ENCODE peak calls at places on chromosomes 6 and 20, in nine cellular contexts. N is adrenal gland, C is ovary, M is tibial nerve, Q is heart left ventricle, H is IMR-90, Z is Peyer's patch, A is uterus, L is stomach. B is an unnamed sample. For H3K36me3, the result is how much of the 10 kb centered on the place peaks cover.

GRCh38 chr6:31004285-31004684 is 6.0 kb upstream of the MUC22 start:
- DNase-seq in C (no peak), Q (no peak), H (no peak), M (no peak), Z (no peak), L (no peak), N (no peak), A (no peak), B (no peak)

GRCh38 chr6:7218586-7218985 is 94.4 kb downstream of the SSR1 start:
- DNase-seq in M (no peak), H (no peak), A (no peak), C (no peak), L (no peak), Z (no peak), Q (no peak), N (no peak), B (no peak)

GRCh38 chr6:106377061-106377540 is 16.6 kb downstream of the CRYBG1 start:
- DNase-seq in Q (no peak), H (peak), M (no peak), N (no peak), A (no peak), Z (no peak), C (no peak), L (no peak), B (no peak)

GRCh38 chr6:42028234-42029061 is 21.9 kb upstream of the TAF8 start:
- DNase-seq in L (no peak), Q (no peak), N (peak), M (no peak), H (peak), Z (no peak), C (no peak), A (no peak), B (no peak)

GRCh38 chr20:62595491-62595890 is 46.8 kb upstream of the SLCO4A1 start:
- DNase-seq in N (peak), M (no peak), Q (peak), C (peak), Z (peak), A (peak), L (peak), H (peak), B (no peak)

GRCh38 chr6:142294681-142295080 is 7.1 kb upstream of the ADGRG6 start:
- DNase-seq in Q (no peak), N (no peak), L (no peak), Z (no peak), A (no peak), C (no peak), M (no peak), H (no peak), B (no peak)

GRCh38 chr6:1285589-1286340 is 26.1 kb upstream of the FOXQ1 start:
- DNase-seq in A (no peak), N (no peak), C (no peak), H (peak), Z (no peak), Q (no peak), L (no peak), M (no peak), B (no peak)

GRCh38 chr6:7154341-7155139 is 46.8 kb downstream of the RREB1 start:
- DNase-seq in H (no peak), N (no peak), L (no peak), C (no peak), A (no peak), Z (no peak), Q (no peak), M (no peak), B (no peak)

GRCh38 chr20:21741266-21741665 is 35.8 kb downstream of the PAX1 start:
- DNase-seq in Z (no peak), N (no peak), C (no peak), M (no peak), Q (no peak), A (no peak), L (no peak), H (no peak), B (no peak)

GRCh38 chr6:106037060-106037459 is 49.1 kb upstream of the PRDM1 start:
- DNase-seq in H (peak), N (no peak), Z (no peak), A (no peak), Q (no peak), C (no peak), M (no peak), L (no peak), B (no peak)

GRCh38 chr6:166007349-166008263 is 160.0 kb downstream of the TBXT start:
- DNase-seq in H (peak), M (no peak), Q (peak), C (peak), Z (no peak), N (peak), L (peak), A (peak), B (no peak)

GRCh38 chr6:148765878-148766808 is 19.3 kb downstream of the UST start:
- DNase-seq in Z (no peak), Q (no peak), M (no peak), A (no peak), H (no peak), C (no peak), N (no peak), L (no peak), B (no peak)

GRCh38 chr6:33692760-33693158 is 18.7 kb downstream of the UQCC2 start:
- DNase-seq in M (no peak), Q (no peak), N (peak), Z (peak), A (no peak), C (no peak), H (peak), L (peak), B (no peak)

GRCh38 chr6:136956590-136957573 is 34.8 kb downstream of the SLC35D3 start:
- DNase-seq in H (no peak), M (no peak), A (no peak), L (no peak), Z (no peak), C (no peak), N (no peak), Q (no peak), B (no peak)

GRCh38 chr6:110139052-110139451 is 40.4 kb downstream of the WASF1 start:
- DNase-seq in L (no peak), M (no peak), C (no peak), N (no peak), H (no peak), Z (no peak), A (no peak), Q (no peak), B (no peak)

GRCh38 chr6:108966855-108967755 is 118.9 kb downstream of the ARMC2 start:
- DNase-seq in N (peak), M (no peak), Q (peak), Z (no peak), C (peak), H (peak), A (no peak), L (peak), B (no peak)

DNA sequence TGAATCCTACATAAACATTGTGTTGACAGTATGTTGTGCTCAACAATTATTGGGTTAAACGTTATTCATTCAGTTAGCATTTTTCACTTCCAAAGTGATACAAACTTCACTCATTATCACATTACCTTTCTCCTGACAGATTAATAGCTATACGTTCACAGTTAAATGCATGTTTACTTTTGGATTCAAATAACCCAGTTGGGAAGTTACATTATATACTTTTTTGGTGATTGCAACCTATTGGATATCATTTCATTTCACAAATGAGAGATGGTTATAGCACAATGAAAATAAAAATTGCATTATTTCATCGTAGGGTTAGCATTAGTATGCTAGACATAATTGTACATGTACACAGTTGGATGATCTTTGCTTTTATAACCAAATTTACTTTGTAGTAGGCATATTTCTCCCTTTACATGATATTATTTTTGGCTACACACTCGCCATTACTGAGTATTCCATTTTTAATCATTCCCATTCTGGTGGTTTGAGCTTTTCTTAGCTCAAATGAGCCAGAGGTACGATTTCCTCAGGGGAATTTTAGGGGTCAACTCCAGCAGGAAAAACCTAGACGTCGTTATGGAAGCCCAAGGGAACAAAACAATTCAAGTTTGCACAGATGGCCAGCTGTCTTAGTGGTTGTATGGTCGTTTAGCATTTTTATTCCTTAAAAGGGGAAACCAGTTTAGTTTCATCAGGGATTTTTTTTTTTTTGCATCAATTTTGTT is 2.0 kb upstream of the HIVEP1 start:
- DNase-seq in H (peak), Q (peak), A (no peak), Z (no peak), M (no peak), L (no peak), N (no peak), C (no peak), B (no peak)
- TF ChIP-seq CTCF in H (no peak), Q (no peak), A (no peak), Z (no peak), M (no peak), L (no peak), N (no peak), C (no peak), B (no peak)

GRCh38 chr20:48632017-48632824 is 195.6 kb downstream of the PREX1 start:
- DNase-seq in H (no peak), N (no peak), A (no peak), Q (no peak), M (no peak), Z (no peak), L (no peak), C (no peak), B (no peak)
- H3K36me3 ChIP-seq in H (under half), N (half or more), A (under half), Q (half or more), M (under half), Z (under half), L (under half), C (under half), B (under half)

GRCh38 chr6:15365273-15365687 is 119.4 kb downstream of the JARID2 start:
- DNase-seq in Z (peak), C (peak), L (peak), M (peak), N (peak), H (peak), Q (peak), A (peak), B (peak)
- TF ChIP-seq POLR2A in Z (no peak), C (no peak), L (no peak), M (no peak), N (no peak), H (no peak), Q (no peak), A (no peak), B (no peak)

GRCh38 chr20:23087587-23088275 is 1.6 kb upstream of the CD93 start:
- DNase-seq in N (no peak), A (no peak), H (no peak), Q (no peak), M (no peak), Z (no peak), C (no peak), L (no peak), B (no peak)

GRCh38 chr20:23091741-23092408 is 5.8 kb upstream of the CD93 start:
- DNase-seq in A (no peak), Z (peak), C (no peak), H (no peak), L (no peak), Q (no peak), M (no peak), N (peak), B (no peak)

GRCh38 chr20:23088891-23089290 is 2.8 kb upstream of the CD93 start:
- DNase-seq in H (no peak), M (no peak), Z (no peak), N (no peak), L (no peak), Q (no peak), C (no peak), A (no peak), B (no peak)

GRCh38 chr20:23092409-23092756 is 6.3 kb upstream of the CD93 start:
- DNase-seq in L (no peak), C (no peak), M (no peak), Z (peak), H (no peak), A (peak), N (peak), Q (no peak), B (no peak)

DNA sequence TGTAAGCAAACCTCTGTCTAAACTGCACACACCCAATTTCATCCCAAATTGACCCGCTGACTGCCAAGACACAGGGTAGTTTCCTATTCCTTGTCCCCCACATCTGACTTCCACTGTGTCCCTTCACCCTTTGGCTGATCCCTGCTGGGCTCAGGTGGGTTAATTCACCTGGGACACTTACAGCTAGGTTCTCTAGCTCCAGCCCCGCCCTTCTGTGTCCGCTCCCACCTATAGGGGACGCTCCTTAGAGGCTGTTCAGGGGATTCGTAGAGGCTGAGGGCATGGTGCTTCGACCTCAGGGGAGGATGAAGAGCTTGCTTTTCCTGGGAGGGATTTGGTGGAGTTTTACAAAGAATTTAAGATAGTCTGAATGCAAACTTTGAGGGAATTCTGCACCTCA is 4.0 kb upstream of the CD93 start:
- DNase-seq in L (no peak), Z (no peak), N (peak), Q (no peak), M (no peak), H (no peak), C (no peak), A (no peak), B (no peak)
- TF ChIP-seq CTCF in L (no peak), Z (no peak), N (no peak), Q (no peak), M (no peak), H (no peak), C (no peak), A (no peak), B (no peak)

GRCh38 chr6:25153079-25153478 is 126.1 kb upstream of the CARMIL1 start:
- DNase-seq in H (no peak), Q (no peak), Z (no peak), C (no peak), N (no peak), A (no peak), L (no peak), M (no peak), B (no peak)
- H3K36me3 ChIP-seq in H (under half), Q (under half), Z (under half), C (under half), N (under half), A (under half), L (under half), M (under half), B (under half)

GRCh38 chr6:159045826-159046225 is 1.0 kb upstream of the TAGAP start:
- DNase-seq in N (no peak), Q (no peak), H (no peak), M (no peak), A (no peak), Z (no peak), C (no peak), L (no peak), B (no peak)

GRCh38 chr6:159043986-159044385 is 805 bp downstream of the TAGAP start:
- DNase-seq in L (no peak), C (no peak), N (no peak), M (no peak), Q (no peak), H (no peak), A (no peak), Z (no peak), B (no peak)

GRCh38 chr6:159043236-159043635 is 1.6 kb downstream of the TAGAP start:
- DNase-seq in N (no peak), C (no peak), M (no peak), L (no peak), A (no peak), H (no peak), Z (no peak), Q (no peak), B (no peak)

GRCh38 chr6:159042824-159043181 is 2.0 kb downstream of the TAGAP start:
- DNase-seq in H (no peak), L (no peak), C (no peak), Q (no peak), A (no peak), Z (no peak), N (no peak), M (no peak), B (no peak)

DNA sequence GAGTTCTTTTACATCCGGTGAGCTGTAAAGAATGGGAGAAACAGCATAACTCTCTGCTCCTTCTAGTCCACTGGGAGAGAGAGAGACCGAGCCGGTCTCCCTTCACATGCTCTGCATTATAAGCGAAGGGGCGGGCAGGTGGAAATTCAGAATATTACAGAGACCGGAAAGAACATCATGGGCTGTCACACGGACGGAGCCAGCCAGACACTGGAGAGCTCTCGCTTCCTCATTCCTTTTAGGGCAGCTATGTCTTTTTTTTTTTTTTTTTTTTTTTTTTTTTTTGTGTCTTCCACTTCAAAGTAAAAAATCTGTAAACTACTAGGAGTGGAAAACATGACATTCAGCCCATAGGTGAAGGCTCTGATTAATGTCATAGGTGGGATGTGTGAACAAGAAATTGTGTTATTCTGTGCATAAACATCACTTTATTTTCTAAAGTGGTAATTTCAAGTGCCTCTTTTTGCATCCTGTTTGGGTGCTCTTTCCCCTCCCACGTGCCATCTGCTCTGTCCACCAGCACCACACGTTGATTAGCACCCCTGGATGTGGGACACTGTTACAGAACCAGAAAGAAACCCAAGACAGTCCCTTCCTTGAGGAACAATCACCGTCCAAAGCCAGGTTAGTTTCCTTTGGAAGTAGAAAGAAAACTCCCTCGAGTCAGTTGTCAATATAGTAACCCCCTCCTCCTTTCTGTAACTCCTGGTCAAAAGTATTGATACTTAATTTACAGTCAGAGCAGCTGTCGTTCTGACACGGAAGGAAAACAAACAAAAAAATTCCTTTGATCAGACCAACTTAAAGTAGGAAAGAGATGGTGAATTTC is at the start of gene TAGAP:
- DNase-seq in Q (peak), A (peak), H (peak), M (peak), L (peak), C (peak), N (peak), Z (peak), B (no peak)
- TF ChIP-seq POLR2A in Q (no peak), A (peak), H (no peak), M (peak), L (no peak), C (no peak), N (no peak), Z (peak), B (no peak)

DNA sequence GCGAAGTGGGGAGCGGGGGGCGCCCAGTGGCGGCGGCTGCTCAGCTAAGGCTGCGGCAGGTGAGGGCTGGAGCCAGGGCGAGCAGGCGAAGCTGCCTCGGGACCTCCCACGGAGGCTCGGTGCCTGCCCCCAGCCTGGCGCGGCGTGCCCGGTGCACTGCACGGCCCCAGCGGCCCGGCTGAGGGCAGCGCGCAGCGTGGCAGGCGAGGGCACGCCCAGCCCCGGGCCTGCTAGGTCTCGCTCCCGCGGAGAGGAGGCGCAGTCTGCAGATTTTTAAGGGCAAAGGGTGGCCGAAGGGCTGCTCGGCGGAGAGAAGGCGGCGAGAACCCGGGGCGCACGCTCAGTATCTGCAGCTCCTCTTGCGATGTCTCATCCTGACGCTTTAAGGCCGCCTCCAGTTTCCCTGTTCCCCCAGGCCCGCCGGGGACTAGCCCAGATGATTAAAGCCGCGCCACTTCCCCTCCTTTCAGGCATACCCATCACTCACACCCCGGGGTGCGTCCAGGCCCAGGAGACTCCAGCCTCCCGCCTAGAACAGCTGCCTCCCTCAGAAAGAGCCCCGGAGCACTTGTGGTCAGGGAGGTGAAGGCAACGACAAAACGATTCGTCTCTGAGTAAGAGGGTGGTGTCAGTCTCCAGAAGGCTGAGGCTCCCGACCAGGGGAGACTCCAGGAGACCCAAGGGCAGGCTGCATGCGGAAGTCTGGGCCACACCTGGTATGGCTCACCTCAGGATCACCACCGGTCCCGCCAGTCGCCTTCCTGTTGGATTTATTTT is at the start of gene FERMT1:
- DNase-seq in M (no peak), L (peak), N (peak), Q (peak), Z (peak), A (peak), H (peak), C (peak), B (no peak)
- TF ChIP-seq CTCF in M (no peak), L (no peak), N (peak), Q (no peak), Z (no peak), A (no peak), H (no peak), C (no peak), B (no peak)

DNA sequence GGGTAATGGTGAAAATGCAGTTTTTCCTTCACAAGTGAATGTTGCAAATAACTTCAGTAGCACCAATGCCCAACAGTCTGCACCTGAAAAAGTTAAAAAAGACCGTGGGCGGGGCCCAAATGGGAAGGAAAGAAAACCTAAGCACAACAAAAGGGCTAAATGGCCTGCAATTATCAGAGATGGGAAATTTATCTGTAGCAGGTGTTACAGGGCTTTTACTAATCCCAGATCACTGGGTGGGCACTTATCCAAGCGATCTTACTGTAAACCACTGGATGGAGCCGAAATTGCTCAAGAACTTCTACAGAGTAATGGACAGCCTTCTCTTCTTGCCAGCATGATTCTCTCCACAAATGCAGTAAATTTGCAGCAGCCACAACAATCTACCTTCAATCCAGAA is 64.8 kb upstream of the SMIM8 start:
- DNase-seq in M (no peak), H (no peak), C (no peak), A (no peak), Q (no peak), L (no peak), N (no peak), Z (no peak), B (no peak)
- H3K36me3 ChIP-seq in M (under half), H (under half), C (under half), A (under half), Q (half or more), L (under half), N (under half), Z (half or more), B (under half)

GRCh38 chr6:89976141-89977020 is 82.1 kb downstream of the GJA10 start:
- DNase-seq in Q (no peak), M (no peak), N (no peak), Z (no peak), L (no peak), H (no peak), C (no peak), A (no peak), B (no peak)

GRCh38 chr6:89970072-89970471 is 75.8 kb downstream of the GJA10 start:
- DNase-seq in C (no peak), H (no peak), L (no peak), A (no peak), Z (no peak), M (no peak), Q (no peak), N (no peak), B (no peak)

GRCh38 chr6:89970609-89971337 is 76.5 kb downstream of the GJA10 start:
- DNase-seq in A (peak), M (no peak), L (peak), Q (peak), H (peak), Z (no peak), C (no peak), N (peak), B (no peak)

GRCh38 chr6:89974776-89975175 is 80.5 kb downstream of the GJA10 start:
- DNase-seq in A (no peak), L (no peak), H (no peak), Z (no peak), Q (no peak), M (no peak), C (no peak), N (no peak), B (no peak)

GRCh38 chr6:89972024-89972381 is 77.7 kb downstream of the GJA10 start:
- DNase-seq in Q (no peak), L (no peak), M (no peak), H (no peak), N (no peak), Z (no peak), A (no peak), C (no peak), B (no peak)
- TF ChIP-seq POLR2A in Q (no peak), L (no peak), M (no peak), H (no peak), N (no peak), Z (no peak), A (no peak), C (no peak), B (no peak)

B was measured in esophagus squamous epithelium.